ENCODE peak calls at places on chromosome 14, in eight cellular contexts. K is B cell, S is neural crest cell, V is RWPE1, H is transverse colon, F is tibial nerve, A is GM13976, I is fibroblast of pulmonary artery. U is an unnamed sample.

GRCh38 chr14:99040047-99040446 is 231.9 kb downstream of the BCL11B start:
- DNase-seq in K (no peak), S (no peak), V (no peak), H (no peak), F (no peak), A (no peak), I (no peak), U (no peak)

GRCh38 chr14:22572562-22573058 is 16.4 kb downstream of the DAD1 start:
- DNase-seq in K (no peak), S (no peak), V (peak), H (no peak), F (no peak), A (no peak), I (peak), U (no peak)

GRCh38 chr14:23183479-23183878 is at the start of gene SLC7A8:
- DNase-seq in K (peak), S (peak), V (no peak), H (peak), F (peak), A (no peak), I (peak), U (no peak)

GRCh38 chr14:100486025-100486828 is 101.0 kb downstream of the BEGAIN start:
- DNase-seq in K (peak), S (peak), V (peak), H (peak), F (peak), A (peak), I (peak), U (no peak)

GRCh38 chr14:75432406-75432805 is 4.6 kb downstream of the JDP2 start:
- DNase-seq in K (no peak), S (no peak), V (no peak), H (peak), F (no peak), A (no peak), I (no peak), U (no peak)

GRCh38 chr14:104398656-104399055 is 180.9 kb upstream of the C14orf180 start:
- DNase-seq in K (no peak), S (no peak), V (no peak), H (no peak), F (no peak), A (no peak), I (no peak), U (no peak)

GRCh38 chr14:74954232-74954946 is 1.0 kb downstream of the PGF start:
- DNase-seq in K (no peak), S (no peak), V (no peak), H (no peak), F (no peak), A (no peak), I (no peak), U (no peak)

GRCh38 chr14:91299483-91300115 is 55.1 kb upstream of the GPR68 start:
- DNase-seq in K (no peak), S (no peak), V (no peak), H (no peak), F (no peak), A (no peak), I (no peak), U (no peak)

GRCh38 chr14:28742171-28742846 is 24.3 kb upstream of the FOXG1 start:
- DNase-seq in K (no peak), S (no peak), V (no peak), H (no peak), F (no peak), A (no peak), I (peak), U (no peak)

GRCh38 chr14:37637341-37637740 is 41.9 kb downstream of the TTC6 start:
- DNase-seq in K (no peak), S (no peak), V (no peak), H (no peak), F (no peak), A (no peak), I (no peak), U (no peak)

DNA sequence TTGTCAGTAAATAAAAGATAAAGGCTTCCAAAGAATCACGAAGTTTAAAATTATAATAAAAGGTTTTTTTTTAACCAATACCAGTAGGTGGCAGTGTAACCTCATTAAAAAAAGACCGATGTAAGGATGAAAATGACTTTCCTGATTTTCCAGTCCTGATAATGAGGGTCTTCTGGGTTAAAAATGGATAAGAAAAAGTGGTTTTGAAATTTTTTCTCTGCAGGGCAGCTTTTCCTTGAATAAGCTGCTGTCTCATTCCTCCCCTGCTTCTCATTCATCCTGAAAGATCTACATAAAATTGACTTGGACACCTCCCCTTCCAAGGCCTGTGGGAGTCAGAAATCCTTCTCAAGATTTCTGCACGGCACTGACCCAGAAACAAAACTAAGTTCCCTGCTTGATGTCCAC is 58.9 kb upstream of the FBXO33 start:
- DNase-seq in K (peak), S (no peak), V (peak), H (no peak), F (no peak), A (no peak), I (peak), U (no peak)
- TF ChIP-seq CTCF in K (peak), S (peak), V (peak), H (peak), F (peak), A (peak), I (peak), U (peak)

GRCh38 chr14:77849711-77850110 is 49.8 kb downstream of the ADCK1 start:
- DNase-seq in K (no peak), S (no peak), V (no peak), H (no peak), F (no peak), A (no peak), I (no peak), U (no peak)
- TF ChIP-seq CTCF in K (no peak), S (no peak), V (no peak), H (no peak), F (no peak), A (no peak), I (no peak), U (no peak)

GRCh38 chr14:106286697-106287290 is 760.4 kb downstream of the TMEM121 start:
- DNase-seq in K (peak), S (no peak), V (no peak), H (no peak), F (no peak), A (peak), I (no peak), U (no peak)
- TF ChIP-seq CTCF in K (peak), S (no peak), V (no peak), H (peak), F (no peak), A (peak), I (no peak), U (no peak)

GRCh38 chr14:89955418-89956293 is at the start of gene TDP1:
- DNase-seq in K (peak), S (peak), V (peak), H (peak), F (peak), A (peak), I (peak), U (peak)
- TF ChIP-seq CTCF in K (peak), S (peak), V (peak), H (no peak), F (no peak), A (no peak), I (no peak), U (no peak)

GRCh38 chr14:55416866-55417265 is 5.2 kb upstream of the ATG14 start:
- DNase-seq in K (no peak), S (no peak), V (no peak), H (peak), F (no peak), A (no peak), I (peak), U (no peak)
- TF ChIP-seq CTCF in K (no peak), S (peak), V (peak), H (peak), F (no peak), A (no peak), I (peak), U (no peak)

GRCh38 chr14:36028218-36028617 is 148.3 kb downstream of the PTCSC3 start:
- DNase-seq in K (no peak), S (no peak), V (no peak), H (no peak), F (no peak), A (no peak), I (no peak), U (no peak)
- TF ChIP-seq CTCF in K (no peak), S (no peak), V (no peak), H (no peak), F (no peak), A (no peak), I (no peak), U (no peak)

DNA sequence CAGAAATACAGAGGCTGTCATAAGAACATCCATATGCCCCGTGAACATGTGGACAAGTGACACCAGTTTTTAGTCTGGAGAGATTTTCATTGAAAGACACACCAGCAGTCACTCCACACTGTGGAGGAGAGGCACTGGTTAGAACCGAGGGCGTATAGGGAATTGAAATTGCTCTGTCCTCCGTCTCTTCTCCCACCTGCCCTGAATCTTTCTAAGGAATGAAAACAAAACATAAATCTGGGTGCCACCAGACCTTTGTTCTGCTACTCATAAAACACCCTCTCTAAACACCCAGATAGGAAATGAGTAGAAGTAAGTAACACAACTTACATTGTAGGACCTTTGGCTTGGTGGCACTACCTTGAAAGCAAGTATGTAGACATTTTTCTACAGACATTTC is 37.1 kb upstream of the STON2 start:
- DNase-seq in K (no peak), S (no peak), V (no peak), H (no peak), F (no peak), A (no peak), I (no peak), U (no peak)
- TF ChIP-seq CTCF in K (no peak), S (no peak), V (no peak), H (no peak), F (no peak), A (no peak), I (no peak), U (no peak)